ENCODE peak calls at places on chromosomes 6 and 20, in eight cellular contexts. J is Panc1; Y is cardiac muscle cell; S is GM13977; X is progenitor cell of endocrine pancreas; G is GM20000; B is omental fat pad; K is CD4-positive, alpha-beta T cell. N is an unnamed sample.

GRCh38 chr6:31180500-31180899 is 10.0 kb upstream of the POU5F1 start:
- DNase-seq in X (no peak), G (no peak), K (peak), Y (peak), J (no peak), B (peak), S (peak), N (peak)

GRCh38 chr6:40695114-40695513 is 108.0 kb upstream of the LRFN2 start:
- DNase-seq in Y (no peak), S (no peak), B (no peak), G (no peak), K (no peak), X (no peak), J (no peak), N (no peak)

GRCh38 chr20:10676518-10676917 is 2.7 kb upstream of the JAG1 start:
- DNase-seq in K (no peak), X (no peak), Y (no peak), G (no peak), S (no peak), B (no peak), J (no peak), N (no peak)

GRCh38 chr20:64168381-64169088 is 4.3 kb downstream of the MYT1 start:
- DNase-seq in G (no peak), X (no peak), K (no peak), S (no peak), B (no peak), Y (no peak), J (no peak), N (no peak)

GRCh38 chr6:113420290-113420689 is 436.9 kb upstream of the MARCKS start:
- DNase-seq in B (no peak), X (no peak), J (no peak), S (no peak), G (no peak), Y (no peak), K (no peak), N (no peak)

GRCh38 chr6:49764571-49765236 is 20.5 kb upstream of the CRISP3 start:
- DNase-seq in K (no peak), G (no peak), S (no peak), Y (no peak), X (no peak), J (no peak), B (no peak), N (no peak)

GRCh38 chr6:40510442-40510841 is 76.7 kb downstream of the LRFN2 start:
- DNase-seq in B (no peak), S (no peak), G (no peak), Y (no peak), X (no peak), J (no peak), K (no peak), N (no peak)

GRCh38 chr6:147506704-147507114 is 1.8 kb upstream of the SAMD5 start:
- DNase-seq in G (peak), X (peak), K (no peak), J (no peak), B (peak), S (peak), Y (peak), N (peak)

GRCh38 chr6:11251553-11252358 is 19.3 kb upstream of the NEDD9 start:
- DNase-seq in Y (peak), S (no peak), G (no peak), X (no peak), J (no peak), K (no peak), B (peak), N (no peak)

GRCh38 chr6:53934013-53934412 is 139.2 kb downstream of the LRRC1 start:
- DNase-seq in G (no peak), X (no peak), B (no peak), J (no peak), K (no peak), Y (no peak), S (no peak), N (no peak)

GRCh38 chr20:38214871-38215788 is 45.4 kb downstream of the KIAA1755 start:
- DNase-seq in J (no peak), B (no peak), S (no peak), G (no peak), K (no peak), X (no peak), Y (no peak), N (no peak)
- TF ChIP-seq CTCF in J (no peak), B (no peak), S (no peak), G (no peak), K (no peak), X (peak), Y (peak), N (no peak)

GRCh38 chr20:8457978-8458377 is 325.9 kb downstream of the PLCB1 start:
- DNase-seq in X (no peak), K (no peak), B (no peak), S (no peak), Y (no peak), G (no peak), J (no peak), N (no peak)

GRCh38 chr20:8449120-8449519 is 317.1 kb downstream of the PLCB1 start:
- DNase-seq in Y (peak), G (no peak), K (no peak), B (no peak), S (no peak), X (no peak), J (no peak), N (no peak)

DNA sequence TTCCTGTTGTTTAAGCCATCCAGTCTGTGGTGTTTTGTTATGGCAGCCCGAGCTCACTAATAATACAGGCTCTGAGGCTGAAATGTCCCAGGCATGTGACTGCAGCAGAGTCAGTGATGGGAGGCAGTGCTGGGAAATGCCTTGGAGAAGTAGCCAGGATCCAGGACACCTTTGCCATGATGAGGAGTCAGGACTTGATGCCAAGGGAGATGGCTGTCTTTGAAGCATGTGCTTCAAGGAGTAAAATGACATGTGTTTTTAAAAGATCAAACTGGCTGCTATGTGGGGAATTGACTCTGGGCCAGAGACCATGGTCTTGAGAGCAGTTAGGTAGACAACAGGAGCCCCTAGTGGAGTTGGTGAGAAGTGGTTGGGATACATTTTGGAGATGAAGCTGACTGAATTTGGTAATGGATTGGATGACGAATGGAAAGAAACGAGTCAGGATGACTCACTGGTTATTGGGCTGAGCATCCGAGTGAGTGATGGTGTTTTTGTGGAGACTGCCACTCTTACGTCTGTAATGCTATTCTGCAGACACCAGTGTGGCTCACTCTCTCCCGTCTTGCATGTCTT is 322.2 kb downstream of the PLCB1 start:
- DNase-seq in X (no peak), S (peak), K (no peak), B (no peak), G (peak), J (no peak), Y (peak), N (peak)
- TF ChIP-seq CTCF in X (peak), S (peak), K (no peak), B (no peak), G (no peak), J (peak), Y (peak), N (peak)

DNA sequence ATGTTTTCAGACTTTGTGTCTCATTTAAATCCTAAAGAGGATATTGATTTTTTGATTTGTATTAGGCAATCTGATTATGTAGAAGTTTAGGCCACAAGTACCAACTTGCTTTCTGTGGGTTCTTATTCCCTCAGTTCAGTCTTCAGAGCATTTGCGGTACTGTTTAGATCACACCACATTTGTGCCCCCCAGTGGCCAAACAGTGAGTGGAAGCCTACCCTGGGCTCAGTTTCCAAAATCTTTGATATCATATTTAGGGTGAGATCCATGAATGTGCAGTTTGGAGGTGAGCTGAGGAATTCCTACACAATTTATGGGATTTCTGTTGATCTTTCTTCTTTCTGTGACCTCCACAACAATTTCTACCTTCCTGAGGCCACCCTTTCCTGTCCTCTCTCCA is 92.3 kb upstream of the FUT9 start:
- DNase-seq in X (no peak), Y (no peak), K (no peak), S (peak), J (no peak), B (no peak), G (peak), N (peak)
- TF ChIP-seq CTCF in X (peak), Y (no peak), K (no peak), S (peak), J (peak), B (no peak), G (no peak), N (no peak)

GRCh38 chr20:62946918-62947317 is 5.6 kb upstream of the SLC17A9 start:
- DNase-seq in Y (peak), S (no peak), B (no peak), J (no peak), G (no peak), X (no peak), K (no peak), N (no peak)
- TF ChIP-seq CTCF in Y (no peak), S (no peak), B (no peak), J (no peak), G (no peak), X (no peak), K (no peak), N (no peak)

GRCh38 chr6:129890164-129890563 is 29.0 kb upstream of the TMEM244 start:
- DNase-seq in J (no peak), Y (no peak), K (no peak), X (no peak), S (no peak), B (no peak), G (no peak), N (no peak)
- TF ChIP-seq CTCF in J (no peak), Y (no peak), K (no peak), X (no peak), S (no peak), B (no peak), G (no peak), N (no peak)

GRCh38 chr6:137870286-137870685 is 3.2 kb downstream of the TNFAIP3 start:
- DNase-seq in K (no peak), J (no peak), S (no peak), X (no peak), Y (no peak), B (no peak), G (no peak), N (no peak)

GRCh38 chr6:137870744-137871247 is 3.7 kb downstream of the TNFAIP3 start:
- DNase-seq in B (no peak), Y (no peak), J (no peak), S (peak), G (peak), X (no peak), K (peak), N (peak)

GRCh38 chr6:137869781-137870180 is 2.7 kb downstream of the TNFAIP3 start:
- DNase-seq in J (no peak), X (no peak), Y (no peak), B (no peak), S (no peak), G (no peak), K (no peak), N (no peak)

GRCh38 chr6:137867685-137868509 is 838 bp downstream of the TNFAIP3 start:
- DNase-seq in J (no peak), G (peak), B (no peak), S (no peak), K (peak), Y (no peak), X (no peak), N (no peak)

GRCh38 chr6:137868721-137869631 is 1.9 kb downstream of the TNFAIP3 start:
- DNase-seq in Y (no peak), S (no peak), J (no peak), X (no peak), B (no peak), G (peak), K (no peak), N (no peak)
- TF ChIP-seq CTCF in Y (no peak), S (peak), J (no peak), X (no peak), B (no peak), G (peak), K (no peak), N (peak)